ENCODE peak calls at places on chromosomes 7 and 10, in eight cellular contexts. E is breast epithelium; I is A172; C is Peyer's patch; S is epithelial cell of esophagus; V is stimulated activated CD4-positive, alpha-beta T cell treated with anti-CD3 and anti-CD28 coated beads, Interleukin-4, amount 100 ng/mL, for 48 hours; Y is NCI-H1105 treated with DMSO at 0.1 percent for 48 hours; K is frontal cortex. R is an unnamed sample.

GRCh38 chr7:142077762-142078161 is 33.8 kb upstream of the MGAM2 start:
- DNase-seq in E (no peak), I (no peak), C (no peak), S (no peak), V (no peak), Y (no peak), K (no peak), R (no peak)

GRCh38 chr7:142024547-142024946 is 28.9 kb downstream of the MGAM start:
- DNase-seq in E (no peak), I (peak; percentile 43), C (no peak), S (peak; percentile 93), V (no peak), Y (no peak), K (no peak), R (peak; percentile 61)

GRCh38 chr10:93267521-93267920 is 193.8 kb downstream of the CYP26A1 start:
- DNase-seq in E (no peak), I (no peak), C (no peak), S (no peak), V (no peak), Y (no peak), K (no peak), R (no peak)

GRCh38 chr10:131001438-131001837 is 310.1 kb downstream of the TCERG1L start:
- DNase-seq in E (no peak), I (no peak), C (no peak), S (no peak), V (no peak), Y (no peak), K (no peak), R (no peak)

GRCh38 chr10:122988501-122988900 is 8.3 kb downstream of the PSTK start:
- DNase-seq in E (no peak), I (no peak), C (no peak), S (no peak), V (no peak), Y (no peak), K (no peak), R (no peak)

GRCh38 chr10:29132821-29133156 is 156.1 kb upstream of the LYZL1 start:
- DNase-seq in E (no peak), I (peak; percentile 37), C (no peak), S (no peak), V (no peak), Y (no peak), K (no peak), R (no peak)

GRCh38 chr10:71435571-71436267 is 39.0 kb downstream of the CDH23 start:
- DNase-seq in E (no peak), I (no peak), C (no peak), S (no peak), V (no peak), Y (no peak), K (peak; percentile 14), R (no peak)

GRCh38 chr10:95480901-95481491 is 80.2 kb downstream of the SORBS1 start:
- DNase-seq in E (no peak), I (no peak), C (no peak), S (peak; percentile 22), V (peak; percentile 1), Y (no peak), K (no peak), R (no peak)

GRCh38 chr10:79047875-79048638 is 20.7 kb upstream of the ZMIZ1 start:
- DNase-seq in E (no peak), I (no peak), C (peak; percentile 53), S (no peak), V (no peak), Y (no peak), K (no peak), R (no peak)

GRCh38 chr7:137408096-137408495 is 64.6 kb upstream of the PTN start:
- DNase-seq in E (no peak), I (no peak), C (no peak), S (no peak), V (no peak), Y (no peak), K (no peak), R (no peak)

GRCh38 chr10:127939786-127940330 is 33.0 kb downstream of the PTPRE start:
- DNase-seq in E (no peak), I (no peak), C (no peak), S (peak; percentile 59), V (no peak), Y (peak; percentile 16), K (no peak), R (no peak)

GRCh38 chr7:73892003-73892975 is 31.3 kb downstream of the TMEM270 start:
- DNase-seq in E (peak; percentile 56), I (peak; percentile 71), C (no peak), S (peak; percentile 22), V (no peak), Y (no peak), K (no peak), R (no peak)

GRCh38 chr10:118108194-118109026 is 61.7 kb upstream of the RAB11FIP2 start:
- DNase-seq in E (no peak), I (no peak), C (no peak), S (peak; percentile 62), V (no peak), Y (peak; percentile 89), K (no peak), R (peak; percentile 38)

GRCh38 chr7:139738101-139738489 is 39.7 kb downstream of the HIPK2 start:
- DNase-seq in E (no peak), I (no peak), C (no peak), S (no peak), V (no peak), Y (no peak), K (no peak), R (no peak)

GRCh38 chr10:49299816-49300139 is 808 bp downstream of the C10orf71 start:
- DNase-seq in E (no peak), I (no peak), C (no peak), S (no peak), V (no peak), Y (no peak), K (no peak), R (no peak)

GRCh38 chr7:134778941-134779740 is at the start of gene CALD1:
- DNase-seq in E (peak; percentile 96), I (peak; percentile 95), C (peak; percentile 52), S (peak; percentile 99), V (no peak), Y (no peak), K (peak; percentile 24), R (peak; percentile 89)

GRCh38 chr10:101797403-101798059 is 14.3 kb upstream of the NPM3 start:
- DNase-seq in E (no peak), I (no peak), C (no peak), S (no peak), V (no peak), Y (no peak), K (no peak), R (no peak)

GRCh38 chr7:149723795-149724495 is 49.4 kb downstream of the ZNF467 start:
- DNase-seq in E (no peak), I (no peak), C (peak; percentile 18), S (no peak), V (no peak), Y (no peak), K (no peak), R (no peak)

GRCh38 chr7:36045830-36046341 is 107.2 kb upstream of the EEPD1 start:
- DNase-seq in E (no peak), I (no peak), C (no peak), S (no peak), V (no peak), Y (no peak), K (no peak), R (no peak)

GRCh38 chr7:44322631-44323363 is 2.6 kb downstream of the CAMK2B start:
- DNase-seq in E (no peak), I (no peak), C (no peak), S (no peak), V (no peak), Y (no peak), K (no peak), R (no peak)

GRCh38 chr7:24697416-24697815 is 59.8 kb downstream of the GSDME start:
- DNase-seq in E (no peak), I (no peak), C (no peak), S (no peak), V (no peak), Y (no peak), K (no peak), R (no peak)

GRCh38 chr10:70621497-70622078 is 19.0 kb upstream of the PRF1 start:
- DNase-seq in E (no peak), I (no peak), C (no peak), S (no peak), V (no peak), Y (no peak), K (no peak), R (no peak)

GRCh38 chr7:81299272-81299671 is 380.4 kb upstream of the SEMA3C start:
- DNase-seq in E (no peak), I (peak; percentile 93), C (no peak), S (peak; percentile 94), V (no peak), Y (no peak), K (no peak), R (peak; percentile 77)

GRCh38 chr10:30534465-30535144 is 94.9 kb downstream of the LYZL2 start:
- DNase-seq in E (peak; percentile 56), I (peak; percentile 56), C (peak; percentile 57), S (peak; percentile 82), V (peak; percentile 44), Y (peak; percentile 1), K (peak; percentile 59), R (peak; percentile 65)

GRCh38 chr7:121621947-121622346 is 225.8 kb upstream of the FAM3C start:
- DNase-seq in E (no peak), I (no peak), C (no peak), S (no peak), V (no peak), Y (no peak), K (no peak), R (no peak)

GRCh38 chr7:3246133-3246532 is 54.9 kb upstream of the SDK1 start:
- DNase-seq in E (no peak), I (no peak), C (no peak), S (no peak), V (no peak), Y (no peak), K (no peak), R (no peak)

GRCh38 chr10:90644165-90644564 is 213.7 kb downstream of the HTR7 start:
- DNase-seq in E (no peak), I (no peak), C (no peak), S (peak; percentile 55), V (no peak), Y (no peak), K (no peak), R (no peak)

GRCh38 chr10:119651514-119652327 is 541 bp downstream of the BAG3 start:
- DNase-seq in E (no peak), I (no peak), C (peak; percentile 63), S (no peak), V (no peak), Y (no peak), K (no peak), R (peak; percentile 22)

GRCh38 chr10:1209355-1209979 is 153.3 kb downstream of the WDR37 start:
- DNase-seq in E (no peak), I (no peak), C (peak; percentile 43), S (no peak), V (no peak), Y (no peak), K (no peak), R (no peak)

GRCh38 chr7:23044581-23044980 is 30.7 kb upstream of the HYCC1 start:
- DNase-seq in E (no peak), I (no peak), C (no peak), S (no peak), V (no peak), Y (no peak), K (no peak), R (no peak)